ENCODE peak calls at places on chromosomes 13 and 19, in four cellular contexts. S is right cardiac atrium, G is body of pancreas, O is colonic mucosa. M is an unnamed sample.

GRCh38 chr13:53191091-53191490 is 162.5 kb downstream of the OLFM4 start:
- DNase-seq in S (no peak), G (no peak), O (no peak), M (no peak)

GRCh38 chr19:22532388-22533310 is 101.5 kb upstream of the ZNF492 start:
- DNase-seq in S (peak), G (peak), O (peak), M (peak)

GRCh38 chr19:7312816-7313215 is 18.6 kb upstream of the INSR start:
- DNase-seq in S (no peak), G (no peak), O (no peak), M (no peak)

GRCh38 chr13:70842062-70842644 is 733.9 kb upstream of the KLHL1 start:
- DNase-seq in S (no peak), G (no peak), O (no peak), M (no peak)

GRCh38 chr13:111900390-111901180 is 166.4 kb upstream of the SOX1 start:
- DNase-seq in S (no peak), G (no peak), O (no peak), M (peak)

GRCh38 chr19:35457173-35457572 is 9.1 kb downstream of the FFAR2 start:
- DNase-seq in S (no peak), G (no peak), O (no peak), M (no peak)

GRCh38 chr19:13165091-13165997 is 15.1 kb downstream of the IER2 start:
- DNase-seq in S (no peak), G (no peak), O (no peak), M (no peak)

GRCh38 chr19:53365134-53365898 is at the start of gene ZNF525:
- DNase-seq in S (peak), G (peak), O (peak), M (peak)

GRCh38 chr19:58563034-58563573 is 4.7 kb upstream of the UBE2M start:
- DNase-seq in S (peak), G (peak), O (peak), M (no peak)

GRCh38 chr19:29964171-29964570 is 22.1 kb downstream of the URI1 start:
- DNase-seq in S (no peak), G (no peak), O (no peak), M (no peak)

GRCh38 chr19:54420383-54421168 is 5.3 kb downstream of the TTYH1 start:
- DNase-seq in S (peak), G (peak), O (no peak), M (no peak)

GRCh38 chr19:36401475-36401874 is 17.0 kb downstream of the ZFP82 start:
- DNase-seq in S (no peak), G (no peak), O (no peak), M (no peak)

GRCh38 chr13:45700971-45701900 is 884 bp upstream of the CBY2 start:
- DNase-seq in S (no peak), G (no peak), O (no peak), M (no peak)

GRCh38 chr13:30738526-30738925 is 3.2 kb downstream of the ALOX5AP start:
- DNase-seq in S (no peak), G (no peak), O (no peak), M (no peak)

GRCh38 chr13:21539687-21540086 is 64.3 kb downstream of the MICU2 start:
- DNase-seq in S (no peak), G (no peak), O (no peak), M (no peak)

GRCh38 chr13:21542563-21542962 is 61.4 kb downstream of the MICU2 start:
- DNase-seq in S (no peak), G (no peak), O (no peak), M (no peak)

GRCh38 chr13:21544515-21544914 is 59.5 kb downstream of the MICU2 start:
- DNase-seq in S (no peak), G (no peak), O (no peak), M (no peak)

GRCh38 chr13:21541271-21541670 is 62.7 kb downstream of the MICU2 start:
- DNase-seq in S (no peak), G (no peak), O (no peak), M (no peak)

DNA sequence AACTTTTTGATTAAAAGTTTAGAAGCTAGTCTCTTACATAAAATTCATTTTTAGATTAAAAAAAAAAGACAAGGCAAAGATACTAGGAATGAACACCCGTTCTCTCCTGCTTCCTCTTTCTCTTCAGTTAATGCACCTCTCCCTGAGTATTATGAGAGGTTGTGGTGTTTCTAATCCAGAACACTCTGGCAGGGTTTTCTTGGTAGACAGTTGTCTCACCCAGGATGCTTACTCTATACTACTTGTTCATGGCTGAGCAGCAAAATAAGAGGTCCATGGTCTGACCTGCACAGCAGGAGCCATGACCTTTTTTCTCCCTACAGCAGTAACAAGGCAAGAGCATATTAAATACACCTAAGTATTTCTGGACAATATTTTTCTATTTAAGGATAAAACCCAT is 62.0 kb downstream of the MICU2 start:
- DNase-seq in S (no peak), G (no peak), O (no peak), M (no peak)
- H3K27ac ChIP-seq in S (no peak), G (no peak), O (no peak), M (no peak)

GRCh38 chr19:6239871-6240676 is 39.7 kb downstream of the MLLT1 start:
- DNase-seq in S (peak), G (no peak), O (no peak), M (no peak)
- H3K27ac ChIP-seq in S (peak), G (no peak), O (no peak), M (no peak)

DNA sequence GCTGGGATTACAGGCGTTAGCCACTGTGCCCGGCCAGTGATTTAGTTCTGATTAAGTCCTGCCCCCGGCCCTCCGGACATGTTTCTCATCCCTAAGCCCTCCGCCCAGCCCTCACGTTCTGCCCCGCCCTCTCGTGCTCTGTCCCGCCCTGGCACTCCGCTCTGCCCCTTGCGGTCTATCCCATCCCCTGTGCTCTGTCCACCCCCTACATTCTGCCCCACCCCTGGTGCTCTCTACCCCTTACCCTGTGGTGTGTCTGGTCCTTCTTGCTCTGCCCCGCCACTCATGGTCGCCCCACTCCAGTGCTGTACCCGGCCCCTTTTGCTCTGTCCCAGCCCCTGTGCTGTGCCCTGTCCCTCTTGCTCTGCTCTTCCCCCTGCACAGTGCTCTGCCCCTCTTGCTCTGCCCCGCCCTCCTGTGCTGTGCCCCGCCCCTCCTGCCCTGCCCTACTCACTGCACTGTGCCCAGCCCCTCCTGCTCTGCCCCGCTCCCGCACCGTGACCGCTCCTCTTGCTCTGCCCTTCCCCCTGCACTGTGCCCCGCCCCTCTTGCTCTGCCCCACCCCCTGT is 3.0 kb downstream of the GTPBP3 start:
- DNase-seq in S (no peak), G (no peak), O (peak), M (no peak)
- H3K27ac ChIP-seq in S (no peak), G (no peak), O (no peak), M (no peak)

DNA sequence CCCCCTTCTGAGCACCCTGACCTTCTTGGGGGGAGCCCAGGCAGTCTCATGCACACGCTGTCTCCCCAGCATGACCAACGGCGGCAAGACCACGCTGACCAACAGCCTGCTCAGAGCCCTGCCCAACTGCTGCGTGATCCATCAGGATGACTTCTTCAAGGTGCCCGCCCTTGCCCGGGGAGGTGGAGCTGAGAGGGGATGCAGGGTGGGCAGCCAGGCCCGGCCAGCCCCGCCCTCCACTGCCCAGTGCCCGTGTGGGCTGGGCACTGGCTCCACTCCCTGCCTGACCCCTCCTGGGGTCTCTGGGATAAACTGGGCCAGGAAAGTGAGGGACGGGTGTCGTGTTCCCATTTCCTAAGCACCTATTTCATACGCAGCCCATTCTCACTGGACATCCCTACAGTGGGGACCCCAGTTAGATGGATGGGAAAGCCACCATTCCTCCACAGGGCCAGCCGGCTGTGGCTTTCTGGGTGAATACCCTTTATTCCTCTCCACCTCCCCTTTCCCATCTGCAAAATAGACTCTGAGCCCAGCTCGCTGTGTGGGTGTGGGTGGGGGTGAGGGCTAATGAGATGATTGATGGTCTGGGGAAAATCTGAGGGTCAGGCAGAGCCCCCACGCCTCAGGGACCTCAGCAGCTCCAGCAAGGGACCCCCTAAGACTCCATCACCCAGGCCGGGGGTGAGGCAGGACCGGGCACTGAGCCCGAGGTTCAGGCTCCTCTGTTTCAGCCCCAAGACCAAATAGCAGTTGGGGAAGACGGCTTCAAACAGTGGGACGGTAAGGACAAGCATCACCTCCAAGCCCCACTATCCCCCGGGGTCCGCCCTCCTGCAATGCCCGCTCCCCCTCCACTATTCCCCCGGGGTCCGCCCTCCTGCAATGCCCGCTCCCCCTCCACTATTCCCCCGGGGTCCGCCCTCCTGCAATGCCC is 3.9 kb downstream of the NMRK2 start:
- DNase-seq in S (peak), G (no peak), O (no peak), M (no peak)
- H3K27ac ChIP-seq in S (no peak), G (no peak), O (no peak), M (no peak)

DNA sequence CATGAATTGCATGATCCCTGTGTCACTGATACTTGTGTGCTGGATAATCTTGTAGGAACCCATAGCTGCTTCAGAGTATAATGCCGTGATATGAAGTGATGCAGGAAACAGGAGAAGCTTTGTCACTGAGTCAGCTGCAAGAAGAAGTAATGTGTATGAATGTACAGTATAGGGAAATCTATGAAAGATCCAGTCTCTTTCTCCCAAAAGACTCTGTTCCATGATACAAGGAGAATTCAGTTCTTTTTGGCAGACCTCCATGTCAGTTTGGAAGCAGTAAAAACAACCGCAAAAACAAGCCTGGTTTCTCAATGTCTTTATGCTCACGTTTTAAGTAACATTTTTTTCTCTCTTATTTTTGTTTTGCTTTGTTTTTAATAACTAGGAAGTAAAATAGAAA is 33.9 kb downstream of the PCDH17 start:
- DNase-seq in S (no peak), G (no peak), O (no peak), M (no peak)
- H3K27ac ChIP-seq in S (no peak), G (no peak), O (no peak), M (no peak)

DNA sequence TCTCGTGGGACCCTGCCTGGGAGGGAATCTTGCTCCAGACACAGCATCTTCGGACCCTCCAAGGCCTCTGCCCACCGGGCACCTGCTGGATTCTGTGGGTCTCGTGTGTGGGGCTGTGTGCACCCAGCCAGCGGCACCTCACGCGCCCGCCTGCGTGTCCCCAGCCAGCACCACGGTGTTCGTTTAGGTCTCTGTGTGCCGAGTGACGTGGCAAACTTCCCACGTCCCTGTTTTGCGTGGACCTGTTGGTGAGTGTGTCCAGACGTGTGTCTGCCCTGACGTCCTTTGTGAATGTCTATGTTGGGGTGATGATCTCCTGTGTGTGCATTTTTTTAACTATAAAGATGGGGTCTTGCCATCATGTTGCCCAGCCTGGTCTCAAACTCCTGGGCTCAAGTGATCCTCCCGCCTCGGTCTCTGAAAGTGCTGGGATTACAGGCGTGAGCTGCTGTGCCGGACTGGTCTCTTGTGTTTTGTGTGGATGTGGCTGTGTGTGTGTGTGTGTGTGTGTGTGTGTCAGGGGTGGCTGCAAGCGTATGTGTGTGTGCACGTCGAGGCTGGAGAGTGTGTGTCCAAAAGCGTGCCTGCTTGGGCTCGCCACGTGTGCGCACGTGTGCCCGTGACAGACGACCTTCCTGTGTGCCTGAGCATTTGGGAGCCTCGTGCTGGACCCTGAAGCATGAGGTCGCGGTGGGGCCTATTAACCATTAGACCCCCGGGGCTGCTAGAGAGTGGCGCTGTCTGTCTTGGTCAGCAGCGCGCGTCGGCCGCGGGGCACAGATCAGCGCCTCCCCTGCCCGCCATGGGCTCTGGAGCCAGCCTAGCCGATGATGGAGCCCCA is 15.7 kb downstream of the ARID3A start:
- DNase-seq in S (no peak), G (no peak), O (no peak), M (no peak)
- H3K27ac ChIP-seq in S (no peak), G (peak), O (peak), M (peak)

GRCh38 chr19:3699071-3699740 is 1.1 kb downstream of the PIP5K1C start:
- DNase-seq in S (peak), G (peak), O (peak), M (peak)

GRCh38 chr19:3699741-3700241 is 477 bp downstream of the PIP5K1C start:
- DNase-seq in S (no peak), G (no peak), O (no peak), M (no peak)

GRCh38 chr19:3697094-3697493 is 3.2 kb downstream of the PIP5K1C start:
- DNase-seq in S (peak), G (no peak), O (no peak), M (no peak)

GRCh38 chr19:3697671-3698385 is 2.4 kb downstream of the PIP5K1C start:
- DNase-seq in S (peak), G (no peak), O (no peak), M (no peak)

GRCh38 chr19:3698386-3698950 is 1.8 kb downstream of the PIP5K1C start:
- DNase-seq in S (no peak), G (no peak), O (no peak), M (no peak)
- H3K27ac ChIP-seq in S (no peak), G (no peak), O (peak), M (peak)

DNA sequence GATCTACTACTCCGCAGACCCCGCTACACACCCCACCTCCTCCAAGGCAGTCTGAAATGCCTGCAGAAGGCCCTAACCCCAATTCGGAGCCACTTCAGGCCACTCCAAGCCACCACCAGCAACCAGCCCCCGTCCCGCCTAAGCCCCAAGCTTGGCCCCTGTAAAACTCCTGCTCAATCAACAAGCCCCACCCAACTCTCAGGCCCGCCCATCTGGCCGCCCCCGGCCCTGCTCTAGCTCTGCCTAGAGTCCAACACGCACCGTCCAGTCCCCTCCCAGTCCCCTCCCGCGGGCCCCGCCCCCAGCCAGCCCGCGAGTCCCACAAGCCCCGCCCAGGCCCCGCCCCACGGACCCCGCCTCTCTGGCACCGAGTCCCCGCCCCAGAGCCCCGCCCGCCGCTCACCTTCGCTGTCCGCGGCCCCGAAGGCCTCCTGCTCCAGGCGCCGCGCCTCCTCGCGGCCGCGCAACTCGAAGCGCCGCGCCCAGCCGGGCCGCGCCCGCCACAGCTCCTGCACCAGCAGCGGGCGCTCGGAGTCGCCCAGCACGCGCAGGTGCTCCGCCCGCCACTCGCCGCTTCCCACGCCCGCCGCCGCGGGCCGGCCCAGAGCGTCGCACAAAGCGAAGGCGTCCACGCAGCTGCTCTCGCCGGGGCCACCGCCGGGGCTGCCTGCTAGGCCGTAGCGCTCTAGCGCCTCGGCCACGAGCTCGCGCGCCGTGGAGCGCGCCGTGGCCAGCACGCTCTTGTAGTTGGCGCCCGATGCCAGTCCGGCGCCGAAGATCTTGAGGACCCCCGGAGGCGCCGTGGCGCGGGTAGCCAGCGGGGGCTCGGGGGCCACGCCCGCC is 1.6 kb downstream of the RASIP1 start:
- DNase-seq in S (peak), G (peak), O (peak), M (peak)
- H3K27ac ChIP-seq in S (peak), G (peak), O (no peak), M (no peak)

GRCh38 chr13:109999659-110000533 is 213.5 kb upstream of the IRS2 start:
- DNase-seq in S (no peak), G (no peak), O (no peak), M (no peak)
- H3K27ac ChIP-seq in S (no peak), G (no peak), O (no peak), M (no peak)

GRCh38 chr19:50719119-50719435 is 525 bp downstream of the SHANK1 start:
- DNase-seq in S (no peak), G (no peak), O (no peak), M (no peak)
- H3K27ac ChIP-seq in S (no peak), G (no peak), O (no peak), M (peak)